ENCODE peak calls at places on chromosome 3, in five cellular contexts. K, J, V, T and X are unnamed samples.

GRCh38 chr3:168705412-168705811 is 609.7 kb upstream of the GOLIM4 start:
- DNase-seq in V (no peak), K (no peak), T (no peak), J (no peak), X (no peak)

GRCh38 chr3:190862209-190863118 is at the start of gene GMNC:
- DNase-seq in J (peak; percentile 93), V (peak; percentile 62), T (peak; percentile 86), K (peak; percentile 72), X (no peak)

GRCh38 chr3:99721633-99722007 is 83.2 kb downstream of the COL8A1 start:
- DNase-seq in J (no peak), T (no peak), V (no peak), K (no peak), X (no peak)

GRCh38 chr3:188284455-188285212 is 130.7 kb downstream of the LPP start:
- DNase-seq in K (no peak), V (no peak), J (no peak), T (no peak), X (no peak)

GRCh38 chr3:31116651-31117050 is 222.2 kb upstream of the GADL1 start:
- DNase-seq in K (no peak), J (no peak), V (no peak), T (no peak), X (no peak)

GRCh38 chr3:177754508-177754921 is 557.2 kb upstream of the TBL1XR1 start:
- DNase-seq in V (no peak), J (no peak), K (peak; percentile 27), T (no peak), X (no peak)

GRCh38 chr3:126348308-126348920 is 8.8 kb downstream of the KLF15 start:
- DNase-seq in V (no peak), J (no peak), K (peak; percentile 5), T (no peak), X (no peak)

GRCh38 chr3:32276279-32276841 is 37.9 kb downstream of the CMTM8 start:
- DNase-seq in V (no peak), K (no peak), J (no peak), T (no peak), X (no peak)

GRCh38 chr3:178112134-178112533 is 424.1 kb upstream of the KCNMB2 start:
- DNase-seq in J (no peak), T (no peak), K (no peak), V (no peak), X (no peak)

GRCh38 chr3:72154391-72155300 is 369.7 kb upstream of the PROK2 start:
- DNase-seq in J (no peak), T (no peak), V (no peak), K (no peak), X (no peak)

GRCh38 chr3:72633101-72633500 is 215.1 kb downstream of the SHQ1 start:
- DNase-seq in K (no peak), V (no peak), T (no peak), J (no peak), X (no peak)

GRCh38 chr3:161221881-161222600 is 930 bp downstream of the NMD3 start:
- DNase-seq in K (peak; percentile 26), T (no peak), J (peak; percentile 36), V (no peak), X (no peak)

GRCh38 chr3:138727371-138727770 is 107.4 kb downstream of the PIK3CB start:
- DNase-seq in J (no peak), K (no peak), T (no peak), V (no peak), X (no peak)

GRCh38 chr3:56467801-56468183 is 475 bp downstream of the ERC2 start:
- DNase-seq in T (no peak), V (no peak), J (peak; percentile 21), K (peak; percentile 16), X (no peak)

GRCh38 chr3:105708980-105709379 is 159.8 kb downstream of the CBLB start:
- DNase-seq in V (no peak), J (no peak), K (no peak), T (no peak), X (no peak)

GRCh38 chr3:147758786-147759185 is 349.6 kb downstream of the ZIC1 start:
- DNase-seq in J (no peak), T (no peak), V (no peak), K (no peak), X (no peak)

GRCh38 chr3:155323063-155323666 is 29.7 kb upstream of the STRIT1 start:
- DNase-seq in T (no peak), J (peak; percentile 36), V (no peak), K (peak; percentile 22), X (peak; percentile 49)

GRCh38 chr3:126434264-126434590 is 39.5 kb downstream of the CFAP100 start:
- DNase-seq in J (no peak), T (no peak), V (no peak), K (no peak), X (no peak)

GRCh38 chr3:114121996-114122709 is 56.7 kb downstream of the DRD3 start:
- DNase-seq in J (peak; percentile 8), T (no peak), V (no peak), K (peak; percentile 39), X (no peak)

GRCh38 chr3:101381809-101382208 is 61.4 kb upstream of the IMPG2 start:
- DNase-seq in K (no peak), T (no peak), V (no peak), J (no peak), X (no peak)

GRCh38 chr3:184491011-184491576 is 70.5 kb upstream of the EPHB3 start:
- DNase-seq in T (no peak), J (peak; percentile 17), V (no peak), K (no peak), X (no peak)

GRCh38 chr3:169659858-169660614 is 3.5 kb downstream of the MECOM start:
- DNase-seq in J (peak; percentile 70), T (peak; percentile 22), V (no peak), K (no peak), X (no peak)

GRCh38 chr3:170033489-170033888 is 4.3 kb upstream of the GPR160 start:
- DNase-seq in T (no peak), V (no peak), K (no peak), J (no peak), X (no peak)

GRCh38 chr3:113698891-113699465 is 2.5 kb upstream of the USF3 start:
- DNase-seq in V (no peak), J (peak; percentile 41), T (peak; percentile 25), K (no peak), X (no peak)

GRCh38 chr3:39344746-39345344 is 15.3 kb downstream of the CCR8 start:
- DNase-seq in V (no peak), T (no peak), K (no peak), J (no peak), X (no peak)

GRCh38 chr3:39350714-39351113 is 21.2 kb downstream of the CCR8 start:
- DNase-seq in J (no peak), V (no peak), T (no peak), K (no peak), X (no peak)

GRCh38 chr3:39346785-39347585 is 17.5 kb downstream of the CCR8 start:
- DNase-seq in J (no peak), V (no peak), K (no peak), T (no peak), X (no peak)

GRCh38 chr3:39347586-39347876 is 18.0 kb downstream of the CCR8 start:
- DNase-seq in V (no peak), K (no peak), T (no peak), J (no peak), X (no peak)

GRCh38 chr3:39349080-39349479 is 19.6 kb downstream of the CCR8 start:
- DNase-seq in V (no peak), J (no peak), K (no peak), T (no peak), X (no peak)
- TF ChIP-seq CTCF in V (no peak), J (no peak), K (no peak), T (no peak), X (no peak)

GRCh38 chr3:46298871-46299607 is 54.9 kb upstream of the CCR2 start:
- DNase-seq in J (no peak), K (no peak), V (no peak), T (no peak), X (no peak)
- TF ChIP-seq CTCF in J (no peak), K (no peak), V (no peak), T (no peak), X (no peak)

GRCh38 chr3:121531269-121531668 is 14.5 kb downstream of the POLQ start:
- DNase-seq in K (no peak), J (no peak), V (no peak), T (no peak), X (no peak)

DNA sequence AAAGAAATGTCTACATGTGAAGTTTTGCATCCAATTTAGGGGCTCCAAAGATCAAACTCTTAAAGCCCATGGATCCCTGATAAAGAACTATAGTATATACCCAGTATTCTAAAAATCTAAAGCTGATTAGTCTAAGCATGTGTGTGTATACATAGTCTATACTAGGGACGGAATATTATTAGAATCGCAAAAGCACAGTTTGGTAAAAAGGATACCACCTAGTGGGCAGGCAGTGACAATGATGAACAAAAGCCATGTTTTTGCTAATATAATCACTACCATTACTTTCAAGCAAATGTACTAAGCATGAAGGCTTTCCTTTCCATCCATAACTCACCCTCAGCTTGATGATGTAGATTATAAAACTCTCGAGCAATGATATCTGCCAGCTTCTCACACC is 16.5 kb downstream of the POLQ start:
- DNase-seq in J (no peak), V (no peak), K (no peak), T (no peak), X (no peak)
- TF ChIP-seq CTCF in J (peak; percentile 24), V (no peak), K (no peak), T (peak; percentile 28), X (peak; percentile 53)

GRCh38 chr3:15859507-15860013 is 61.8 kb upstream of the ANKRD28 start:
- DNase-seq in J (peak; percentile 93), K (peak; percentile 83), V (peak; percentile 54), T (peak; percentile 83), X (peak; percentile 5)
- TF ChIP-seq CTCF in J (peak; percentile 30), K (peak; percentile 26), V (no peak), T (no peak), X (no peak)

GRCh38 chr3:123071146-123071545 is 4.3 kb downstream of the PDIA5 start:
- DNase-seq in K (peak; percentile 59), J (no peak), T (no peak), V (no peak), X (no peak)
- TF ChIP-seq CTCF in K (peak; percentile 44), J (no peak), T (no peak), V (no peak), X (no peak)

DNA sequence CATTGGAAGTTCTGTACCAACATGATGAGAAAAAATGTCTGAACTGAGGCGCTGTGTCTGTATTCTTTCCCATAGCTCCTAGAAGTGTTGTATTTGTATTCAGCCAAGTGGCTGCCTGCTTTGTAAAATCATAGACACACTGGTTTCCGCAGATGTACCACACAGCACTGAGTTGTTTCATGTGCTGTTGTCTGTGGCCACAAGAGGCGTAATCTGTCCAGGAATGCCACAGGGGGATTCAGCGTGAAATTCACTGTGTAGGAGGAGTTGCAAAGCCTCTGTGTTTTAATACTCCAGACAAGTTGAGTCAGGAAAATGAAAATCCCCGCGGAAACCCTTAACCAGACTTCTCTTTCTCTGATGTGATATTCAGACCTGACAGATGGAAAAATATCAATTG is 462.2 kb downstream of the NSUN3 start:
- DNase-seq in K (no peak), T (no peak), J (peak; percentile 9), V (no peak), X (no peak)
- TF ChIP-seq CTCF in K (no peak), T (peak; percentile 21), J (no peak), V (no peak), X (peak; percentile 34)